ENCODE peak calls at places on chromosomes 5 and 9, in eight cellular contexts. One of them, this sample, is unnamed.

GRCh38 chr9:31067418-31067817 is 1317.0 kb upstream of the ACO1 start:
- DNase-seq in CD8-positive, alpha-beta T cell: no peak
- DNase-seq in GM23248: no peak
- DNase-seq in stimulated activated CD8-positive, alpha-beta memory T cell treated with anti-CD3 and anti-CD28 coated beads, Interleukin-2, amount 100 ng/mL, for 1 hour: no peak
- DNase-seq in activated naive CD8-positive, alpha-beta T cell treated with anti-CD3 and anti-CD28 coated beads, Interleukin-2, amount 50 U/mL, for 24 hours: no peak
- DNase-seq in EL: no peak
- DNase-seq in H9: no peak
- DNase-seq in heart right ventricle: no peak
- DNase-seq in this sample: no peak

GRCh38 chr5:141605523-141606277 is 13.1 kb downstream of the DIAPH1 start:
- DNase-seq in CD8-positive, alpha-beta T cell: peak
- DNase-seq in GM23248: no peak
- DNase-seq in stimulated activated CD8-positive, alpha-beta memory T cell treated with anti-CD3 and anti-CD28 coated beads, Interleukin-2, amount 100 ng/mL, for 1 hour: peak
- DNase-seq in activated naive CD8-positive, alpha-beta T cell treated with anti-CD3 and anti-CD28 coated beads, Interleukin-2, amount 50 U/mL, for 24 hours: peak
- DNase-seq in EL: peak
- DNase-seq in H9: no peak
- DNase-seq in heart right ventricle: no peak
- DNase-seq in this sample: no peak

GRCh38 chr5:92409131-92409530 is 1026.0 kb upstream of the ARRDC3 start:
- DNase-seq in CD8-positive, alpha-beta T cell: no peak
- DNase-seq in GM23248: peak
- DNase-seq in stimulated activated CD8-positive, alpha-beta memory T cell treated with anti-CD3 and anti-CD28 coated beads, Interleukin-2, amount 100 ng/mL, for 1 hour: no peak
- DNase-seq in activated naive CD8-positive, alpha-beta T cell treated with anti-CD3 and anti-CD28 coated beads, Interleukin-2, amount 50 U/mL, for 24 hours: no peak
- DNase-seq in EL: no peak
- DNase-seq in H9: no peak
- DNase-seq in heart right ventricle: no peak
- DNase-seq in this sample: no peak

GRCh38 chr5:89556215-89557009 is 673.4 kb upstream of the MEF2C start:
- DNase-seq in CD8-positive, alpha-beta T cell: no peak
- DNase-seq in GM23248: peak
- DNase-seq in stimulated activated CD8-positive, alpha-beta memory T cell treated with anti-CD3 and anti-CD28 coated beads, Interleukin-2, amount 100 ng/mL, for 1 hour: no peak
- DNase-seq in activated naive CD8-positive, alpha-beta T cell treated with anti-CD3 and anti-CD28 coated beads, Interleukin-2, amount 50 U/mL, for 24 hours: no peak
- DNase-seq in EL: peak
- DNase-seq in H9: no peak
- DNase-seq in heart right ventricle: no peak
- DNase-seq in this sample: no peak

GRCh38 chr9:101737705-101738565 is 512 bp downstream of the GRIN3A start:
- DNase-seq in CD8-positive, alpha-beta T cell: no peak
- DNase-seq in GM23248: peak
- DNase-seq in stimulated activated CD8-positive, alpha-beta memory T cell treated with anti-CD3 and anti-CD28 coated beads, Interleukin-2, amount 100 ng/mL, for 1 hour: no peak
- DNase-seq in activated naive CD8-positive, alpha-beta T cell treated with anti-CD3 and anti-CD28 coated beads, Interleukin-2, amount 50 U/mL, for 24 hours: no peak
- DNase-seq in EL: peak
- DNase-seq in H9: peak
- DNase-seq in heart right ventricle: peak
- DNase-seq in this sample: peak

GRCh38 chr5:593511-593910 is 18.6 kb upstream of the CEP72 start:
- DNase-seq in CD8-positive, alpha-beta T cell: no peak
- DNase-seq in GM23248: no peak
- DNase-seq in stimulated activated CD8-positive, alpha-beta memory T cell treated with anti-CD3 and anti-CD28 coated beads, Interleukin-2, amount 100 ng/mL, for 1 hour: no peak
- DNase-seq in activated naive CD8-positive, alpha-beta T cell treated with anti-CD3 and anti-CD28 coated beads, Interleukin-2, amount 50 U/mL, for 24 hours: no peak
- DNase-seq in EL: no peak
- DNase-seq in H9: no peak
- DNase-seq in heart right ventricle: no peak
- DNase-seq in this sample: no peak

GRCh38 chr9:18437315-18438200 is 36.4 kb upstream of the ADAMTSL1 start:
- DNase-seq in CD8-positive, alpha-beta T cell: no peak
- DNase-seq in GM23248: peak
- DNase-seq in stimulated activated CD8-positive, alpha-beta memory T cell treated with anti-CD3 and anti-CD28 coated beads, Interleukin-2, amount 100 ng/mL, for 1 hour: no peak
- DNase-seq in activated naive CD8-positive, alpha-beta T cell treated with anti-CD3 and anti-CD28 coated beads, Interleukin-2, amount 50 U/mL, for 24 hours: no peak
- DNase-seq in EL: peak
- DNase-seq in H9: no peak
- DNase-seq in heart right ventricle: peak
- DNase-seq in this sample: peak

GRCh38 chr5:122779451-122779850 is 4.6 kb downstream of the SNX2 start:
- DNase-seq in CD8-positive, alpha-beta T cell: no peak
- DNase-seq in GM23248: peak
- DNase-seq in stimulated activated CD8-positive, alpha-beta memory T cell treated with anti-CD3 and anti-CD28 coated beads, Interleukin-2, amount 100 ng/mL, for 1 hour: no peak
- DNase-seq in activated naive CD8-positive, alpha-beta T cell treated with anti-CD3 and anti-CD28 coated beads, Interleukin-2, amount 50 U/mL, for 24 hours: no peak
- DNase-seq in EL: no peak
- DNase-seq in H9: no peak
- DNase-seq in heart right ventricle: no peak
- DNase-seq in this sample: no peak

GRCh38 chr5:23820764-23821471 is 313.5 kb downstream of the PRDM9 start:
- DNase-seq in CD8-positive, alpha-beta T cell: no peak
- DNase-seq in GM23248: peak
- DNase-seq in stimulated activated CD8-positive, alpha-beta memory T cell treated with anti-CD3 and anti-CD28 coated beads, Interleukin-2, amount 100 ng/mL, for 1 hour: no peak
- DNase-seq in activated naive CD8-positive, alpha-beta T cell treated with anti-CD3 and anti-CD28 coated beads, Interleukin-2, amount 50 U/mL, for 24 hours: no peak
- DNase-seq in EL: no peak
- DNase-seq in H9: no peak
- DNase-seq in heart right ventricle: no peak
- DNase-seq in this sample: peak

GRCh38 chr9:116141864-116142561 is 11.6 kb upstream of the PAPPA start:
- DNase-seq in CD8-positive, alpha-beta T cell: no peak
- DNase-seq in GM23248: peak
- DNase-seq in stimulated activated CD8-positive, alpha-beta memory T cell treated with anti-CD3 and anti-CD28 coated beads, Interleukin-2, amount 100 ng/mL, for 1 hour: no peak
- DNase-seq in activated naive CD8-positive, alpha-beta T cell treated with anti-CD3 and anti-CD28 coated beads, Interleukin-2, amount 50 U/mL, for 24 hours: no peak
- DNase-seq in EL: peak
- DNase-seq in H9: no peak
- DNase-seq in heart right ventricle: no peak
- DNase-seq in this sample: no peak

GRCh38 chr9:88418715-88419540 is 30.7 kb downstream of the SPIN1 start:
- DNase-seq in CD8-positive, alpha-beta T cell: no peak
- DNase-seq in GM23248: peak
- DNase-seq in stimulated activated CD8-positive, alpha-beta memory T cell treated with anti-CD3 and anti-CD28 coated beads, Interleukin-2, amount 100 ng/mL, for 1 hour: no peak
- DNase-seq in activated naive CD8-positive, alpha-beta T cell treated with anti-CD3 and anti-CD28 coated beads, Interleukin-2, amount 50 U/mL, for 24 hours: peak
- DNase-seq in EL: peak
- DNase-seq in H9: peak
- DNase-seq in heart right ventricle: no peak
- DNase-seq in this sample: no peak

GRCh38 chr9:105355810-105356209 is 92.0 kb upstream of the FSD1L start:
- DNase-seq in CD8-positive, alpha-beta T cell: no peak
- DNase-seq in GM23248: peak
- DNase-seq in stimulated activated CD8-positive, alpha-beta memory T cell treated with anti-CD3 and anti-CD28 coated beads, Interleukin-2, amount 100 ng/mL, for 1 hour: no peak
- DNase-seq in activated naive CD8-positive, alpha-beta T cell treated with anti-CD3 and anti-CD28 coated beads, Interleukin-2, amount 50 U/mL, for 24 hours: no peak
- DNase-seq in EL: no peak
- DNase-seq in H9: no peak
- DNase-seq in heart right ventricle: no peak
- DNase-seq in this sample: no peak

GRCh38 chr5:141825241-141825671 is 53.0 kb downstream of the PCDH1 start:
- DNase-seq in CD8-positive, alpha-beta T cell: no peak
- DNase-seq in GM23248: no peak
- DNase-seq in stimulated activated CD8-positive, alpha-beta memory T cell treated with anti-CD3 and anti-CD28 coated beads, Interleukin-2, amount 100 ng/mL, for 1 hour: no peak
- DNase-seq in activated naive CD8-positive, alpha-beta T cell treated with anti-CD3 and anti-CD28 coated beads, Interleukin-2, amount 50 U/mL, for 24 hours: no peak
- DNase-seq in EL: no peak
- DNase-seq in H9: no peak
- DNase-seq in heart right ventricle: no peak
- DNase-seq in this sample: no peak

GRCh38 chr5:180648658-180649296 is 623 bp downstream of the FLT4 start:
- DNase-seq in CD8-positive, alpha-beta T cell: no peak
- DNase-seq in GM23248: no peak
- DNase-seq in stimulated activated CD8-positive, alpha-beta memory T cell treated with anti-CD3 and anti-CD28 coated beads, Interleukin-2, amount 100 ng/mL, for 1 hour: no peak
- DNase-seq in activated naive CD8-positive, alpha-beta T cell treated with anti-CD3 and anti-CD28 coated beads, Interleukin-2, amount 50 U/mL, for 24 hours: peak
- DNase-seq in EL: no peak
- DNase-seq in H9: peak
- DNase-seq in heart right ventricle: no peak
- DNase-seq in this sample: peak

GRCh38 chr5:124234022-124234899 is 512.2 kb downstream of the ZNF608 start:
- DNase-seq in CD8-positive, alpha-beta T cell: no peak
- DNase-seq in GM23248: no peak
- DNase-seq in stimulated activated CD8-positive, alpha-beta memory T cell treated with anti-CD3 and anti-CD28 coated beads, Interleukin-2, amount 100 ng/mL, for 1 hour: no peak
- DNase-seq in activated naive CD8-positive, alpha-beta T cell treated with anti-CD3 and anti-CD28 coated beads, Interleukin-2, amount 50 U/mL, for 24 hours: no peak
- DNase-seq in EL: no peak
- DNase-seq in H9: no peak
- DNase-seq in heart right ventricle: no peak
- DNase-seq in this sample: peak

GRCh38 chr9:14715102-14715501 is 7.4 kb downstream of the CER1 start:
- DNase-seq in CD8-positive, alpha-beta T cell: no peak
- DNase-seq in GM23248: no peak
- DNase-seq in stimulated activated CD8-positive, alpha-beta memory T cell treated with anti-CD3 and anti-CD28 coated beads, Interleukin-2, amount 100 ng/mL, for 1 hour: no peak
- DNase-seq in activated naive CD8-positive, alpha-beta T cell treated with anti-CD3 and anti-CD28 coated beads, Interleukin-2, amount 50 U/mL, for 24 hours: no peak
- DNase-seq in EL: no peak
- DNase-seq in H9: no peak
- DNase-seq in heart right ventricle: no peak
- DNase-seq in this sample: peak

GRCh38 chr9:129898205-129898604 is 62.9 kb downstream of the USP20 start:
- DNase-seq in CD8-positive, alpha-beta T cell: no peak
- DNase-seq in GM23248: peak
- DNase-seq in stimulated activated CD8-positive, alpha-beta memory T cell treated with anti-CD3 and anti-CD28 coated beads, Interleukin-2, amount 100 ng/mL, for 1 hour: no peak
- DNase-seq in activated naive CD8-positive, alpha-beta T cell treated with anti-CD3 and anti-CD28 coated beads, Interleukin-2, amount 50 U/mL, for 24 hours: no peak
- DNase-seq in EL: peak
- DNase-seq in H9: no peak
- DNase-seq in heart right ventricle: no peak
- DNase-seq in this sample: peak

GRCh38 chr9:130882696-130883225 is 13.9 kb downstream of the QRFP start:
- DNase-seq in CD8-positive, alpha-beta T cell: no peak
- DNase-seq in GM23248: no peak
- DNase-seq in stimulated activated CD8-positive, alpha-beta memory T cell treated with anti-CD3 and anti-CD28 coated beads, Interleukin-2, amount 100 ng/mL, for 1 hour: no peak
- DNase-seq in activated naive CD8-positive, alpha-beta T cell treated with anti-CD3 and anti-CD28 coated beads, Interleukin-2, amount 50 U/mL, for 24 hours: no peak
- DNase-seq in EL: no peak
- DNase-seq in H9: no peak
- DNase-seq in heart right ventricle: no peak
- DNase-seq in this sample: no peak

GRCh38 chr5:76690027-76690679 is 25.8 kb upstream of the F2R start:
- DNase-seq in CD8-positive, alpha-beta T cell: no peak
- DNase-seq in GM23248: peak
- DNase-seq in stimulated activated CD8-positive, alpha-beta memory T cell treated with anti-CD3 and anti-CD28 coated beads, Interleukin-2, amount 100 ng/mL, for 1 hour: no peak
- DNase-seq in activated naive CD8-positive, alpha-beta T cell treated with anti-CD3 and anti-CD28 coated beads, Interleukin-2, amount 50 U/mL, for 24 hours: no peak
- DNase-seq in EL: peak
- DNase-seq in H9: no peak
- DNase-seq in heart right ventricle: no peak
- DNase-seq in this sample: no peak

GRCh38 chr5:122156724-122157325 is 27.5 kb downstream of the ZNF474 start:
- DNase-seq in CD8-positive, alpha-beta T cell: no peak
- DNase-seq in GM23248: peak
- DNase-seq in stimulated activated CD8-positive, alpha-beta memory T cell treated with anti-CD3 and anti-CD28 coated beads, Interleukin-2, amount 100 ng/mL, for 1 hour: no peak
- DNase-seq in activated naive CD8-positive, alpha-beta T cell treated with anti-CD3 and anti-CD28 coated beads, Interleukin-2, amount 50 U/mL, for 24 hours: no peak
- DNase-seq in EL: peak
- DNase-seq in H9: no peak
- DNase-seq in heart right ventricle: no peak
- DNase-seq in this sample: peak

GRCh38 chr9:91541744-91542143 is 118.1 kb upstream of the NFIL3 start:
- DNase-seq in CD8-positive, alpha-beta T cell: no peak
- DNase-seq in GM23248: peak
- DNase-seq in stimulated activated CD8-positive, alpha-beta memory T cell treated with anti-CD3 and anti-CD28 coated beads, Interleukin-2, amount 100 ng/mL, for 1 hour: no peak
- DNase-seq in activated naive CD8-positive, alpha-beta T cell treated with anti-CD3 and anti-CD28 coated beads, Interleukin-2, amount 50 U/mL, for 24 hours: no peak
- DNase-seq in EL: peak
- DNase-seq in H9: no peak
- DNase-seq in heart right ventricle: no peak
- DNase-seq in this sample: no peak

GRCh38 chr9:127814619-127815511 is 12.2 kb downstream of the FPGS start:
- DNase-seq in CD8-positive, alpha-beta T cell: no peak
- DNase-seq in GM23248: no peak
- DNase-seq in stimulated activated CD8-positive, alpha-beta memory T cell treated with anti-CD3 and anti-CD28 coated beads, Interleukin-2, amount 100 ng/mL, for 1 hour: no peak
- DNase-seq in activated naive CD8-positive, alpha-beta T cell treated with anti-CD3 and anti-CD28 coated beads, Interleukin-2, amount 50 U/mL, for 24 hours: no peak
- DNase-seq in EL: no peak
- DNase-seq in H9: peak
- DNase-seq in heart right ventricle: no peak
- DNase-seq in this sample: no peak

GRCh38 chr9:75889977-75890540 is 414 bp upstream of the PCSK5 start:
- DNase-seq in CD8-positive, alpha-beta T cell: peak
- DNase-seq in GM23248: peak
- DNase-seq in stimulated activated CD8-positive, alpha-beta memory T cell treated with anti-CD3 and anti-CD28 coated beads, Interleukin-2, amount 100 ng/mL, for 1 hour: no peak
- DNase-seq in activated naive CD8-positive, alpha-beta T cell treated with anti-CD3 and anti-CD28 coated beads, Interleukin-2, amount 50 U/mL, for 24 hours: peak
- DNase-seq in EL: peak
- DNase-seq in H9: no peak
- DNase-seq in heart right ventricle: no peak
- DNase-seq in this sample: no peak

GRCh38 chr5:111461261-111461671 is 51.1 kb downstream of the STARD4 start:
- DNase-seq in CD8-positive, alpha-beta T cell: no peak
- DNase-seq in GM23248: peak
- DNase-seq in stimulated activated CD8-positive, alpha-beta memory T cell treated with anti-CD3 and anti-CD28 coated beads, Interleukin-2, amount 100 ng/mL, for 1 hour: no peak
- DNase-seq in activated naive CD8-positive, alpha-beta T cell treated with anti-CD3 and anti-CD28 coated beads, Interleukin-2, amount 50 U/mL, for 24 hours: no peak
- DNase-seq in EL: peak
- DNase-seq in H9: peak
- DNase-seq in heart right ventricle: no peak
- DNase-seq in this sample: peak

GRCh38 chr9:126690431-126691051 is 76.8 kb downstream of the LMX1B start:
- DNase-seq in CD8-positive, alpha-beta T cell: peak
- DNase-seq in GM23248: peak
- DNase-seq in stimulated activated CD8-positive, alpha-beta memory T cell treated with anti-CD3 and anti-CD28 coated beads, Interleukin-2, amount 100 ng/mL, for 1 hour: peak
- DNase-seq in activated naive CD8-positive, alpha-beta T cell treated with anti-CD3 and anti-CD28 coated beads, Interleukin-2, amount 50 U/mL, for 24 hours: peak
- DNase-seq in EL: no peak
- DNase-seq in H9: peak
- DNase-seq in heart right ventricle: peak
- DNase-seq in this sample: peak

GRCh38 chr5:15774632-15775031 is 274.7 kb downstream of the FBXL7 start:
- DNase-seq in CD8-positive, alpha-beta T cell: no peak
- DNase-seq in GM23248: peak
- DNase-seq in stimulated activated CD8-positive, alpha-beta memory T cell treated with anti-CD3 and anti-CD28 coated beads, Interleukin-2, amount 100 ng/mL, for 1 hour: no peak
- DNase-seq in activated naive CD8-positive, alpha-beta T cell treated with anti-CD3 and anti-CD28 coated beads, Interleukin-2, amount 50 U/mL, for 24 hours: no peak
- DNase-seq in EL: no peak
- DNase-seq in H9: no peak
- DNase-seq in heart right ventricle: no peak
- DNase-seq in this sample: peak

GRCh38 chr5:163248333-163248732 is 189.1 kb upstream of the CCNG1 start:
- DNase-seq in CD8-positive, alpha-beta T cell: no peak
- DNase-seq in GM23248: no peak
- DNase-seq in stimulated activated CD8-positive, alpha-beta memory T cell treated with anti-CD3 and anti-CD28 coated beads, Interleukin-2, amount 100 ng/mL, for 1 hour: no peak
- DNase-seq in activated naive CD8-positive, alpha-beta T cell treated with anti-CD3 and anti-CD28 coated beads, Interleukin-2, amount 50 U/mL, for 24 hours: no peak
- DNase-seq in EL: no peak
- DNase-seq in H9: no peak
- DNase-seq in heart right ventricle: no peak
- DNase-seq in this sample: no peak

GRCh38 chr5:78753093-78753531 is 104.5 kb upstream of the LHFPL2 start:
- DNase-seq in CD8-positive, alpha-beta T cell: no peak
- DNase-seq in GM23248: peak
- DNase-seq in stimulated activated CD8-positive, alpha-beta memory T cell treated with anti-CD3 and anti-CD28 coated beads, Interleukin-2, amount 100 ng/mL, for 1 hour: no peak
- DNase-seq in activated naive CD8-positive, alpha-beta T cell treated with anti-CD3 and anti-CD28 coated beads, Interleukin-2, amount 50 U/mL, for 24 hours: no peak
- DNase-seq in EL: peak
- DNase-seq in H9: no peak
- DNase-seq in heart right ventricle: no peak
- DNase-seq in this sample: no peak

GRCh38 chr5:84303315-84303714 is 81.4 kb downstream of the EDIL3 start:
- DNase-seq in CD8-positive, alpha-beta T cell: no peak
- DNase-seq in GM23248: peak
- DNase-seq in stimulated activated CD8-positive, alpha-beta memory T cell treated with anti-CD3 and anti-CD28 coated beads, Interleukin-2, amount 100 ng/mL, for 1 hour: no peak
- DNase-seq in activated naive CD8-positive, alpha-beta T cell treated with anti-CD3 and anti-CD28 coated beads, Interleukin-2, amount 50 U/mL, for 24 hours: no peak
- DNase-seq in EL: no peak
- DNase-seq in H9: no peak
- DNase-seq in heart right ventricle: no peak
- DNase-seq in this sample: no peak